ENCODE peak calls at places on chromosomes 11 and 22, in nine cellular contexts. U is renal cortical epithelial cell; N is aorta; F is effector memory CD8-positive, alpha-beta T cell; X is fibroblast of lung; J is type B pancreatic cell; E is fibroblast of mammary gland; A is CD8-positive, alpha-beta memory T cell; S is RKO. R is an unnamed sample.

GRCh38 chr11:128629516-128630106 is 42.3 kb upstream of the ETS1 start:
- DNase-seq in U (peak; percentile 6), N (no peak), F (no peak), X (no peak), J (no peak), E (peak; percentile 28), A (no peak), S (no peak), R (no peak)

GRCh38 chr11:128422576-128423370 is 164.6 kb downstream of the ETS1 start:
- DNase-seq in U (no peak), N (peak; percentile 55), F (peak; percentile 87), X (no peak), J (no peak), E (no peak), A (peak; percentile 78), S (no peak), R (no peak)

GRCh38 chr11:128621491-128622136 is 34.3 kb upstream of the ETS1 start:
- DNase-seq in U (peak; percentile 67), N (no peak), F (no peak), X (peak; percentile 97), J (no peak), E (peak; percentile 99), A (no peak), S (peak; percentile 63), R (no peak)

GRCh38 chr11:84558085-84558905 is 1068.8 kb downstream of the DLG2 start:
- DNase-seq in U (peak; percentile 73), N (no peak), F (no peak), X (peak; percentile 52), J (no peak), E (peak; percentile 66), A (no peak), S (peak; percentile 69), R (peak; percentile 80)

GRCh38 chr11:12111482-12112149 is 1.2 kb downstream of the MICAL2 start:
- DNase-seq in U (no peak), N (peak; percentile 65), F (no peak), X (no peak), J (no peak), E (no peak), A (no peak), S (no peak), R (no peak)

GRCh38 chr22:25903294-25903693 is 161.3 kb downstream of the MYO18B start:
- DNase-seq in U (no peak), N (no peak), F (no peak), X (no peak), J (no peak), E (no peak), A (no peak), S (no peak), R (no peak)

GRCh38 chr11:376531-377173 is 7.4 kb downstream of the B4GALNT4 start:
- DNase-seq in U (no peak), N (no peak), F (no peak), X (no peak), J (no peak), E (no peak), A (no peak), S (no peak), R (no peak)

GRCh38 chr22:46366801-46367706 is 31.5 kb downstream of the TRMU start:
- DNase-seq in U (no peak), N (no peak), F (no peak), X (no peak), J (no peak), E (no peak), A (no peak), S (no peak), R (no peak)

GRCh38 chr11:95269402-95269801 is 38.4 kb upstream of the SESN3 start:
- DNase-seq in U (no peak), N (no peak), F (no peak), X (no peak), J (no peak), E (peak; percentile 18), A (no peak), S (no peak), R (no peak)

GRCh38 chr22:23908561-23909205 is 14.5 kb downstream of the MIF start:
- DNase-seq in U (no peak), N (no peak), F (no peak), X (no peak), J (no peak), E (no peak), A (no peak), S (no peak), R (no peak)

GRCh38 chr11:45296085-45296484 is 9.9 kb upstream of the SYT13 start:
- DNase-seq in U (no peak), N (no peak), F (no peak), X (no peak), J (no peak), E (no peak), A (no peak), S (no peak), R (no peak)

GRCh38 chr22:48498526-48499331 is 1328.9 kb downstream of the BRD1 start:
- DNase-seq in U (no peak), N (peak; percentile 18), F (no peak), X (no peak), J (no peak), E (no peak), A (no peak), S (no peak), R (no peak)

GRCh38 chr11:12235549-12235944 is 125.2 kb downstream of the MICAL2 start:
- DNase-seq in U (peak; percentile 29), N (peak; percentile 29), F (no peak), X (peak; percentile 44), J (no peak), E (peak; percentile 35), A (no peak), S (no peak), R (peak; percentile 69)

GRCh38 chr11:119153049-119153818 is 4.4 kb downstream of the ABCG4 start:
- DNase-seq in U (no peak), N (no peak), F (no peak), X (no peak), J (no peak), E (no peak), A (no peak), S (peak; percentile 41), R (no peak)